ENCODE peak calls at places on chromosomes 11 and 22, in five cellular contexts. V is PC-3, H is hepatocyte, F is GM23248, N is OCI-LY7. B is an unnamed sample.

GRCh38 chr11:10459029-10459970 is 4.2 kb downstream of the AMPD3 start:
- DNase-seq in F (no peak), N (peak), V (no peak), H (no peak), B (no peak)

GRCh38 chr11:17986007-17986710 is 26.7 kb downstream of the SERGEF start:
- DNase-seq in F (peak), V (peak), H (peak), N (no peak), B (no peak)

GRCh38 chr11:117572129-117572528 is 224.9 kb downstream of the DSCAML1 start:
- DNase-seq in H (no peak), V (no peak), F (no peak), N (no peak), B (no peak)

GRCh38 chr11:116108161-116108560 is 603.9 kb upstream of the CADM1 start:
- DNase-seq in V (no peak), H (no peak), N (no peak), F (no peak), B (peak)

GRCh38 chr22:20191000-20191515 is 40.2 kb upstream of the CCDC188 start:
- DNase-seq in F (no peak), N (no peak), V (no peak), H (no peak), B (no peak)

GRCh38 chr11:1102221-1102971 is 27.7 kb downstream of the MUC2 start:
- DNase-seq in N (no peak), F (no peak), H (no peak), V (no peak), B (no peak)

GRCh38 chr22:47796128-47796908 is 1033.9 kb downstream of the TBC1D22A start:
- DNase-seq in H (no peak), F (no peak), N (no peak), V (no peak), B (no peak)

GRCh38 chr11:1843098-1843473 is 4.3 kb downstream of the TNNI2 start:
- DNase-seq in V (no peak), H (no peak), F (no peak), N (no peak), B (no peak)

GRCh38 chr11:119755351-119756071 is 26.5 kb upstream of the NECTIN1 start:
- DNase-seq in H (no peak), N (no peak), V (no peak), F (no peak), B (no peak)

GRCh38 chr22:30922151-30922611 is 46.4 kb downstream of the MORC2 start:
- DNase-seq in N (peak), H (no peak), V (no peak), F (peak), B (peak)

GRCh38 chr22:42644422-42645340 is 4.3 kb upstream of the ATP5MGL start:
- DNase-seq in F (peak), N (no peak), H (peak), V (no peak), B (no peak)

GRCh38 chr11:46202149-46202548 is 75.3 kb upstream of the CREB3L1 start:
- DNase-seq in H (no peak), N (no peak), F (no peak), V (peak), B (no peak)

GRCh38 chr11:10612217-10612862 is 43.9 kb upstream of the LYVE1 start:
- DNase-seq in F (no peak), H (no peak), V (no peak), N (no peak), B (no peak)

GRCh38 chr11:2466069-2466801 is 21.4 kb downstream of the KCNQ1 start:
- DNase-seq in H (no peak), V (no peak), N (no peak), F (no peak), B (no peak)

GRCh38 chr11:16605971-16606783 is 132.3 kb upstream of the C11orf58 start:
- DNase-seq in V (peak), N (peak), F (peak), H (peak), B (peak)

GRCh38 chr11:134539285-134539684 is 127.2 kb upstream of the B3GAT1 start:
- DNase-seq in H (no peak), N (no peak), V (no peak), F (no peak), B (no peak)

GRCh38 chr22:36874309-36874696 is 13.5 kb downstream of the NCF4 start:
- DNase-seq in F (no peak), H (no peak), N (no peak), V (no peak), B (peak)
- H2AFZ ChIP-seq in F (no peak), H (no peak), N (no peak), V (no peak), B (peak)

DNA sequence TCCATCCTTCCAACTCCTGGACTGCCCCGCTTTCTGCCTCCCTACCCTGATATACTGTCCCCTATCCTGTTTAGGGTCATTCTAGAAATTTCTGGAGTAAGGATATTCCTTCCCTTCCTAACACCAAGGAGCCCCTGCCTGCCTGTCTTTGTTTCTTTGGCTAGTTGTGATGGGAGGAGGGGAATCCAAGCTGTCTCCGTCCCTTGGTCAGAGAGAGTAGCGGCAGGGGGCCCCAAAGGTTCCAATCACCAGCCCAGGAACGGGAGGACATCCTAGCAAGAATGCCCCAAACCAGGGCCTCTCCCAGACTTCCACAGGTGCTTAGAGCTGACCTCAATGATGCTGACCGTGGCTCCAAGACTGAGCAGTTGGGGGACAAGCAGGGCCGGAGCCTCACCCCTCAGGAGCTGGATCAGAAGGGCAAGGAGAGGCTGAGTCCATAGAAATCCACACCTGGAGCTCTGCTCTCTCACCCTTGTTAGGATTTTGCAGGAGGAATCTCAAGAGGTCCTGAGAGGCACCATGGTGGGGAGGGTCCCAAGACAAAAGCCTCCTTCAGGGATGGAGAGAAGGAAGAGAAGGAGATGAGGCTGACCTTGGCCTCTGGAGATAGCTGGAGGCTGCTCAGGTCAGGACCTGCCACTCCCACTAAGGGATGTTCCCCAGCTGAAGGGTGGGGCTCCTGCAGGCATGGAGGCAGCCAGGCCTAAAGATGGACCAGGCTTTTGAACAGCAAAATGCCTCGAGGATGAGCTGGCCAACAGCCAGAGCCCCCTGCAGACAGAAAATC is 13.6 kb downstream of the SLC22A12 start:
- DNase-seq in V (no peak), F (no peak), N (no peak), H (no peak), B (no peak)
- H2AFZ ChIP-seq in V (no peak), F (no peak), N (no peak), H (no peak), B (no peak)

DNA sequence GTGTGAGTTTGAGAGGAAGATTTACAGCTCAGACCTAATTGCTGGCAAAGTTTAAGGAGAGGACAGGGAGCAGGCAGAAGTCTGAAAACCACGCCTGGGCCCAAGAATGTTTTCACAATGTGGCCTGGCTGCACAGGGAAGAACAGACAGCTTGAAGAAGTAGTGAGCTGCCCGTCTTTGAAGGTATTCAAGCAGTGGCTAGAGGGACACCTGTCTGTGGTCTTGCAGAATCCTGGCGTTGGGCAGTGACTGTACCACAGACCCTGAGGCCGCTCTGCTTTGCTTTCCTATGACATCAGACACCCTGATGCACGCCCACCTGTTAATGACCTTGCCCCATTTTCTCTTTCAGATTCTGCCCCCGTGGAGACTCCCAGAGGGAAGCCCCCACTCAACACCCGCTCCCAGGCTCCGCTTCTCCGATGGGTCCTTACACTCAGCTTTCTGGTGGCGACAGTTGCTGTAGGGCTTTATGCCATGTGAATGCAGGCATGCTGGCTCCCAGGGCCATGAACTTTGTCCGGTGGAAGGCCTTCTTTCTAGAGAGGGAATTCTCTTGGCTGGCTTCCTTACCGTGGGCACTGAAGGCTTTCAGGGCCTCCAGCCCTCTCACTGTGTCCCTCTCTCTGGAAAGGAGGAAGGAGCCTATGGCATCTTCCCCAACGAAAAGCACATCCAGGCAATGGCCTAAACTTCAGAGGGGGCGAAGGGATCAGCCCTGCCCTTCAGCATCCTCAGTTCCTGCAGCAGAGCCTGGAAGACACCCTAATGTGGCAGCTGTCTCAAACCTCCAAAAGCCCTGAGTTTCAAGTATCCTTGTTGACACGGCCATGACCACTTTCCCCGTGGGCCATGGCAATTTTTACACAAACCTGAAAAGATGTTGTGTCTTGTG is 6.6 kb upstream of the MCM5 start:
- DNase-seq in V (no peak), F (no peak), H (no peak), N (no peak), B (no peak)
- H2AFZ ChIP-seq in V (no peak), F (no peak), H (no peak), N (peak), B (no peak)

GRCh38 chr11:20126724-20127123 is 33.6 kb downstream of the DBX1 start:
- DNase-seq in V (peak), N (no peak), F (no peak), H (no peak), B (no peak)

GRCh38 chr11:20127671-20128527 is 32.4 kb downstream of the DBX1 start:
- DNase-seq in V (peak), H (peak), F (peak), N (peak), B (peak)

GRCh38 chr11:20132667-20133039 is 27.6 kb downstream of the DBX1 start:
- DNase-seq in N (no peak), V (no peak), H (no peak), F (no peak), B (peak)

GRCh38 chr11:20134991-20135736 is 25.1 kb downstream of the DBX1 start:
- DNase-seq in V (no peak), F (peak), H (no peak), N (no peak), B (peak)

DNA sequence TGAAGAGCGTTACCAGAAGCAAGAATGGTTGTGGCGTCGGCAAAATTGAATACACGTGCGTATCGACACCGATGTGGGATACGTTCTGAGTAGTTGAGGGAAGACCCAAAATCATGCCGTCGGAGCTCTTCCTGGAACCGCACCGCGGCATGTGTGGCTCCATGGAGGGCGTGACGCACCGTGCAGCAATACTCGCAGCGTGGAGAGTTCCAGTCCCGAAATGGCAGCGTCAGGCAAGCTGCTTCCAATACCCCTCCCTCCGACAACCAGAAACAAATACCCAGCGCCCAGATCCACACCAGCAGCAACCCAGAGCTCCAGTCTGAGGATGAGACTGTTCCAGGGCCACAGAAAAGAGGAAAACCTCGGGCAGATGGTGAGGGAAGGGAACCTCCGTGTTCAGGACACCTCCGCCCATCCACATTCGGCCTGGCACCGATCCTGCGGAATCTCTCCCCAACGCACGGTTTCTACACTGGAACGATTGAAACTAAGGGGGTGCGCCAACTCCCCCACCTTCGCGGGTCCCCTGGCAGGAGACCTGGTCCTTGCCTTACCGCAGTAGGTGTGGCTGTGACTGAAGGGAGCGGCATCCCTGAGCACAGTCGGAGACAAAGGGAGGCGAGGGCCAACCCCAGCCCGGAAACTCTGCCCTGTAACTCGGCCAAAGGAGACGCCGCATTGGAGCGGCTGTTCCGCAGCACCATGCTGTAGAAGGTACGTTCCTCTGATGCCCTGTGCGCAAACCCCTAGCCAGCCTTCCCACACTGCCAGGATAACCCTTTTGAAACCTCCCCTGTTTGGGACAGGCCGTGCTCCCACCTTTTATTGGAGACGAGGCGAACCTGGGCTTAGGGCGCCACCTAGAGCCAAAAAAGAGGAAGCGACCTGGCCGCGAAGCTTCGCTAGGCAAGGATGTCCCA is 28.3 kb downstream of the DBX1 start:
- DNase-seq in F (peak), V (peak), H (peak), N (peak), B (no peak)
- H2AFZ ChIP-seq in F (peak), V (peak), H (peak), N (no peak), B (peak)

GRCh38 chr11:5046754-5047330 is 516 bp downstream of the OR52J3 start:
- DNase-seq in N (no peak), F (no peak), H (no peak), V (no peak), B (peak)
- H2AFZ ChIP-seq in N (no peak), F (no peak), H (no peak), V (no peak), B (no peak)

GRCh38 chr11:113167599-113167998 is 146.8 kb upstream of the TTC12 start:
- DNase-seq in H (no peak), V (no peak), F (no peak), N (no peak), B (no peak)
- H2AFZ ChIP-seq in H (no peak), V (no peak), F (no peak), N (no peak), B (no peak)

GRCh38 chr11:9003573-9004309 is at the start of gene NRIP3:
- DNase-seq in V (no peak), F (peak), N (no peak), H (peak), B (peak)
- H2AFZ ChIP-seq in V (no peak), F (peak), N (no peak), H (peak), B (peak)

GRCh38 chr11:29279716-29280115 is 737.1 kb downstream of the KCNA4 start:
- DNase-seq in N (no peak), H (no peak), V (no peak), F (no peak), B (no peak)

GRCh38 chr11:29280452-29280851 is 736.4 kb downstream of the KCNA4 start:
- DNase-seq in N (no peak), H (peak), F (peak), V (peak), B (no peak)

DNA sequence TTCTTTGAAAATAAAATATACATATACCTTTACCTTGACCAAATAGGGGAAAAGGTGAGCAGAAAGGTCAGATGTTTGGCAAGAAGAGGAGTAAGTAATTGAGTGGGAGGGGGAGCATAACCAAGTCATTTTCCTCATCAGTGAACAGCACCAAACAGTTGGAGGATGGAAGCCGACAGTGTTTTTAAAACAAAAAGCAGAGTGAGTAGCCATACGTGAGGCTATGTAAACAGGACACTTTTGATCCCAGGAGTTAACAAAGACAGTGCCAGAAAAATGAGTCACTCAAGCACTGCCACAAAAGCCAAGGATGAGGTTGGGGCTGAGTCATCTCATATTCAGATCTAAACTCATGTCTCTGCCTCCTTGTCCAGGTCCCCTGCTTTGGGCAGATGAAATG is 734.7 kb downstream of the KCNA4 start:
- DNase-seq in N (no peak), H (peak), F (peak), V (peak), B (no peak)
- H2AFZ ChIP-seq in N (no peak), H (no peak), F (peak), V (no peak), B (no peak)

GRCh38 chr22:22520020-22520656 is at the start of gene ZNF280A:
- DNase-seq in N (no peak), H (peak), F (peak), V (no peak), B (peak)

GRCh38 chr22:22519591-22519990 is 479 bp downstream of the ZNF280A start:
- DNase-seq in F (no peak), N (no peak), V (no peak), H (peak), B (peak)

GRCh38 chr22:22523494-22523893 is 3.4 kb upstream of the ZNF280A start:
- DNase-seq in F (no peak), V (no peak), H (no peak), N (no peak), B (no peak)

GRCh38 chr22:22521631-22522030 is 1.6 kb upstream of the ZNF280A start:
- DNase-seq in F (no peak), V (no peak), H (no peak), N (no peak), B (no peak)

DNA sequence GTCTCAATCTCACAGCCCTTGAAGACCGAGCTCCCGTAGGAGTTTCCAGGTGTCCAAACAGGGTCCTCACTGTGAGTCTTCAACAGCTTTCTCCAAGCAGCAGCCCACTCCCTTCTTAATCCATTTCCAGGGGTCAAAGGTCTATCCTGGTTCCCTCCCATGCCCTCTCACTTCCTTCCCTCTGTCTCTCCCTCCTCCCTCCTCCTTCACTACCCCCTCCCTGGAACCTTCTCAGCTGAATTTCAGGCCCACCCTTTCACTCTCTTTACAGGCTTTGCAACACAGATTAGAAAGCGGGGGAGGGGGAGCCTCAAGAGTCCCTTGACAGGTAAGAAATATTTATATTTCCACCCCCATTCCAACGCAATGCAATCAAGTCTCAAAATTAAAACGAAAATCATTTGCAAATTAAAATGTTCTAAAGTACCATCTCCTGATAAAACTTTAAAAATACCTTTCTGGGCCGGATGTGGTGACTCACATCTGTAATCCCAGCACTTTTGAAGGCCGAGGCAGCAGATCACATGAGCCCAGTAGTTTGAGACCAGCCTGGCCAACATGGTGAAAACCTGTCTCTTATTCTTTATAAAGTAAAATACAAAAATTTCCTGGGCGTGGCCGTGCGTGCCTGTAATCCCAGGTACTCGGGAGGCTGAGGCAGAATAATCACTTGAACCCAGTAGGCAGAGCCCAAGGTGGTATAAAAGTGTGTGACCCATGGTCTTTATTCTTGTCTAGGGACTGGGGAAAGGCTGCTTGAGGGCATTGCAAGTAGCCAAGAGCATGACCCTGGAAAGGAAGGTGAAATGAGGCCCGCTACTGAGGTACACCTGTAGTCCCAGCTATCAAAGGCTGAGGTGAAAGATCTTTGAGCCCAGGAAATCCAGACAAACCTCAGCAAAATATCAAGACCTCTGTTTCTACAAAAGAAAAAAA is 865 bp upstream of the ZNF280A start:
- DNase-seq in H (peak), N (peak), F (no peak), V (peak), B (no peak)
- H2AFZ ChIP-seq in H (no peak), N (no peak), F (peak), V (no peak), B (no peak)

B was measured in trophoblast cell.